ENCODE peak calls at places on chromosomes 12 and 14, in eight cellular contexts. Y is PC-9; J is brain microvascular endothelial cell; X is mesenchymal stem cell; C is naive thymus-derived CD4-positive, alpha-beta T cell; I is uterus; G is lower lobe of right lung; L is RWPE1. A is an unnamed sample.

GRCh38 chr12:109764123-109764522 is 50.5 kb downstream of the FAM222A start:
- DNase-seq in Y (no peak), J (no peak), X (no peak), C (no peak), I (no peak), G (peak), L (no peak), A (no peak)

GRCh38 chr12:87931764-87932163 is 97.4 kb downstream of the C12orf50 start:
- DNase-seq in Y (no peak), J (peak), X (peak), C (no peak), I (no peak), G (no peak), L (no peak), A (no peak)

GRCh38 chr12:119369907-119370546 is 35.5 kb downstream of the CCDC60 start:
- DNase-seq in Y (no peak), J (no peak), X (no peak), C (no peak), I (no peak), G (no peak), L (peak), A (no peak)

GRCh38 chr12:118356809-118357326 is 15.8 kb downstream of the TAOK3 start:
- DNase-seq in Y (peak), J (peak), X (peak), C (no peak), I (no peak), G (no peak), L (peak), A (no peak)

GRCh38 chr12:54425696-54426095 is 6.6 kb upstream of the ITGA5 start:
- DNase-seq in Y (no peak), J (no peak), X (no peak), C (no peak), I (no peak), G (no peak), L (no peak), A (no peak)

GRCh38 chr12:62813031-62813829 is 121.7 kb downstream of the PPM1H start:
- DNase-seq in Y (no peak), J (peak), X (peak), C (no peak), I (peak), G (peak), L (peak), A (no peak)

GRCh38 chr12:3150820-3151590 is 73.8 kb downstream of the TSPAN9 start:
- DNase-seq in Y (no peak), J (no peak), X (peak), C (no peak), I (no peak), G (no peak), L (no peak), A (no peak)

GRCh38 chr14:38948171-38948570 is 154.9 kb downstream of the SEC23A start:
- DNase-seq in Y (no peak), J (no peak), X (no peak), C (no peak), I (no peak), G (no peak), L (no peak), A (no peak)

GRCh38 chr12:68772714-68773113 is 26.7 kb downstream of the SLC35E3 start:
- DNase-seq in Y (no peak), J (no peak), X (no peak), C (no peak), I (no peak), G (no peak), L (no peak), A (no peak)

GRCh38 chr12:54370218-54370730 is 6.0 kb upstream of the GPR84 start:
- DNase-seq in Y (peak), J (peak), X (peak), C (no peak), I (peak), G (peak), L (peak), A (no peak)

GRCh38 chr12:2820432-2820831 is 8.0 kb downstream of the ITFG2 start:
- DNase-seq in Y (no peak), J (no peak), X (no peak), C (no peak), I (no peak), G (no peak), L (no peak), A (no peak)

GRCh38 chr14:84857571-84857970 is 672.4 kb upstream of the FLRT2 start:
- DNase-seq in Y (no peak), J (no peak), X (no peak), C (no peak), I (no peak), G (no peak), L (peak), A (no peak)

DNA sequence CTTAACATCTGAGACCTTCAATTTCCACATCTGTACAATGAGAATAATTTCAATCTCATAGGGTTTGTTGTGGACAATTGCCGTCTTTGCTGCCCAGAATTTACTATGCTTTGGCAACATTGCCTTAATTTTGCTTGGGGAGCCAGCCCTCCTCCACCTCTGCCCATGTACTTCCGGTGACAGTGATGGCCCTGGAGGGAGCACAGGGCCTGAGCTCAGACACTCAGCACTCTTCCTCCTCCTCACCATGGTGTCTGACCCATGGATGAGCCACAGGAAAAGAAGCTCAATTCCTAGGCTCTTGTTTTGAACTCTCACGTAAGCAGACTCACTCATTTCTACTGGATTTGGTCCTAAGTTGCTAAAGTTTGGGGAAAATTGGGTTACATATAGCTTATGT is 58.2 kb downstream of the TBC1D30 start:
- DNase-seq in Y (no peak), J (no peak), X (no peak), C (no peak), I (no peak), G (no peak), L (no peak), A (no peak)
- H3K27ac ChIP-seq in Y (no peak), J (no peak), X (no peak), C (no peak), I (no peak), G (no peak), L (no peak), A (no peak)

DNA sequence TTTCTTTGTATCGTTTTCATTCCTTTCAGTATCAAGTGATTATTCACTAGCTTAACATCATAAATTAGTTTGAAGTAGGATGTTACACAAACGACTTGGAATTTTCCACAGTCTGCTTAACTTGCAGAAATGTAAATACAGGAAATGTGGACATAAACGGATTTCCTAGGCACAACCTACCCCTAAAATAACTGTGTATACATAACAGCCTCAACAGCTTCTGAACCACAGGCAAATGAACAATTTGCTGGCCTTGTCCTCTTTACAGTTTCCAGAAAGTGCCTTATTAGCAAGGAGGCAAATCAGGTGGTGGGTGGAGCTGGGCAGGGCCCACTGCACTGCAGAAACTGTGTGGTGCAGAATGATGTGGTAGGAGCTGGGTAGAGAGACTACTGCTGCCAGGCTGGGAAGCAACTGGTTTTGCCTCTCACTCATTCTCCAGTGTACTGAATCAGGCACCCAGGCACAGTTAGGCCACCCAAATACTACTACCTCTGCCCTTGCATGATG is 14.1 kb downstream of the DRAM1 start:
- DNase-seq in Y (peak), J (peak), X (peak), C (no peak), I (no peak), G (peak), L (no peak), A (no peak)
- H3K27ac ChIP-seq in Y (peak), J (peak), X (peak), C (no peak), I (peak), G (peak), L (peak), A (no peak)

GRCh38 chr12:5453471-5453870 is 21.6 kb downstream of the NTF3 start:
- DNase-seq in Y (no peak), J (no peak), X (peak), C (no peak), I (no peak), G (no peak), L (no peak), A (no peak)
- H3K27ac ChIP-seq in Y (no peak), J (no peak), X (no peak), C (no peak), I (no peak), G (no peak), L (no peak), A (no peak)

GRCh38 chr12:75933136-75933535 is 98.4 kb downstream of the PHLDA1 start:
- DNase-seq in Y (no peak), J (peak), X (peak), C (no peak), I (no peak), G (no peak), L (peak), A (no peak)

GRCh38 chr12:75935544-75936242 is 95.9 kb downstream of the PHLDA1 start:
- DNase-seq in Y (no peak), J (no peak), X (no peak), C (no peak), I (no peak), G (no peak), L (no peak), A (no peak)

GRCh38 chr12:75936525-75937450 is 94.8 kb downstream of the PHLDA1 start:
- DNase-seq in Y (no peak), J (no peak), X (no peak), C (no peak), I (no peak), G (no peak), L (no peak), A (no peak)

GRCh38 chr12:75938189-75938588 is 93.4 kb downstream of the PHLDA1 start:
- DNase-seq in Y (no peak), J (no peak), X (peak), C (no peak), I (no peak), G (no peak), L (no peak), A (no peak)

GRCh38 chr12:75932241-75932640 is 99.3 kb downstream of the PHLDA1 start:
- DNase-seq in Y (no peak), J (no peak), X (no peak), C (no peak), I (no peak), G (no peak), L (no peak), A (no peak)
- H3K27ac ChIP-seq in Y (no peak), J (no peak), X (no peak), C (no peak), I (no peak), G (no peak), L (no peak), A (no peak)

GRCh38 chr14:99480856-99481744 is at the start of the genes CCNK and SETD3:
- DNase-seq in Y (peak), J (peak), X (peak), C (peak), I (peak), G (peak), L (peak), A (peak)

GRCh38 chr14:99481745-99482099 is 513 bp downstream of the CCNK start:
- DNase-seq in Y (no peak), J (peak), X (peak), C (peak), I (no peak), G (no peak), L (peak), A (no peak)

GRCh38 chr14:99479160-99479902 is 1.3 kb downstream of the SETD3 start:
- DNase-seq in Y (no peak), J (no peak), X (no peak), C (no peak), I (no peak), G (no peak), L (no peak), A (no peak)

GRCh38 chr14:99478133-99478532 is 2.5 kb downstream of the SETD3 start:
- DNase-seq in Y (no peak), J (no peak), X (no peak), C (no peak), I (no peak), G (no peak), L (no peak), A (no peak)

DNA sequence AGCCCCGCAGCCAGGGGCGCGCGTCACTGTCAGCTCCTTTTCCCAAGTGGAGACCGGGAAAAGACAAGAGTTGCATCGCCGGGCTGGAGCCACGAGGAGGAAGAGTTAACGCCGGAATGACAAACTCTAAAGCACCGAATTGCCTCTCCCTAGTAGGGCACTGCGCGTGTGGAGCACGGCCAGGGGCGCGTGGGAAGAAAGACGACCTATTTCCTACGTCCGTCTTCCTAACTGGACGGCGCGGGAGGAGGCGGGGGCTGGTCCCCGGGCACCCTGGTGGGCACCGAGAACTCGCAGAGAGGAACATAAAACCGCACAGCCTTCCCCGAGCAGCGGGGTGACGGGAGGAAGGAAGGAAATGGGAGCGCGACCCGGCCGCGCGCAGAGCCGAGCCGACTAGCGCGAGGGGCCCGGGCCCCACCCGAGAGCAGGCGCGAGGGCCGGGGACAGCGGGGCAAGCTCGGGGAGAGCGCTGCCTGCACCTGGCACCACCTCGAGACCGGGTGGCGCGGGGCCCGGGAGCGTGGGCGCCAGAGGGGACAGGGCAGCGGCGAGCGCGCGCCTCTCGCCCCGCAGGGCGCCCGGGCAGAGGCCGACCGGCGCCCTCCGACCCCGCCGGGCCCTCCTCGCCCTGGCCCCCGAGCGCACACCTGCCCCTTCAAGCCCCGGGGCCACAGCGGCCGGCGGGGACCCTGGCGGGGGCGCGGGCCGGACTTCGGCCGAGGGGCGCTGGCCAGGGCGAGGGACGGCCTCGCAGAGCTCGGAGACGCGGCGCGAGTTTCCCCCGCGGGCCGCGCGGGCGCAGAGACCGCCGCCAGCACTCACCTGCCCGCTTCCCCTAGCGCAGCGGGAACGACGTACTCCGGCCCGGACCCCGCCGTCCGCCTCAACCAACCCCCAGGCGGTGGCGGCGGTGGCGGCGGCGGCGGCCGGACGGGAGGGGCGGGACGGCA is 480 bp downstream of the SETD3 start:
- DNase-seq in Y (peak), J (peak), X (peak), C (peak), I (peak), G (peak), L (peak), A (peak)
- H3K27ac ChIP-seq in Y (no peak), J (peak), X (peak), C (peak), I (peak), G (peak), L (peak), A (peak)